ENCODE peak calls at places on chromosomes 2 and 18, in nine cellular contexts. Y, D, H, U, A, E, B, Z and T are unnamed samples.

GRCh38 chr2:20179755-20180594 is 45.0 kb downstream of the SDC1 start:
- DNase-seq in U (peak; percentile 93), Y (no peak), A (no peak), B (no peak), H (no peak), Z (no peak), D (no peak), E (no peak), T (peak; percentile 52)

GRCh38 chr18:8987250-8987649 is 115.2 kb upstream of the NDUFV2 start:
- DNase-seq in E (no peak), D (no peak), A (peak; percentile 75), Y (peak; percentile 74), H (no peak), Z (no peak), U (no peak), B (no peak), T (no peak)

GRCh38 chr18:43422483-43422882 is 145.2 kb upstream of the SYT4 start:
- DNase-seq in E (no peak), H (no peak), U (no peak), D (no peak), A (no peak), Z (no peak), Y (peak; percentile 3), B (peak; percentile 49), T (peak; percentile 5)

GRCh38 chr2:63581266-63581961 is 6.9 kb downstream of the WDPCP start:
- DNase-seq in D (no peak), E (no peak), Y (peak; percentile 73), U (no peak), B (peak; percentile 6), A (peak; percentile 70), H (no peak), Z (peak; percentile 27), T (no peak)

GRCh38 chr2:230900336-230900995 is 24.6 kb downstream of the GPR55 start:
- DNase-seq in B (peak; percentile 4), H (no peak), E (no peak), A (no peak), Z (no peak), U (peak; percentile 16), D (no peak), Y (no peak), T (no peak)

GRCh38 chr2:25445464-25445863 is 103.7 kb upstream of the DNMT3A start:
- DNase-seq in A (no peak), H (no peak), U (no peak), B (no peak), Z (no peak), D (no peak), Y (no peak), E (no peak), T (no peak)

GRCh38 chr2:127606594-127607398 is 39.2 kb upstream of the GPR17 start:
- DNase-seq in H (no peak), U (no peak), E (no peak), D (no peak), Y (no peak), B (no peak), A (no peak), Z (no peak), T (no peak)

GRCh38 chr18:60962629-60963028 is 370.6 kb upstream of the CDH20 start:
- DNase-seq in A (no peak), D (no peak), Z (no peak), U (no peak), E (no peak), B (no peak), Y (no peak), H (no peak), T (no peak)

GRCh38 chr18:79483971-79484491 is 88.3 kb downstream of the NFATC1 start:
- DNase-seq in Z (no peak), B (no peak), H (no peak), Y (no peak), A (no peak), E (no peak), U (peak; percentile 34), D (no peak), T (no peak)

GRCh38 chr2:136863874-136864273 is 98.5 kb downstream of the THSD7B start:
- DNase-seq in U (no peak), E (no peak), H (no peak), B (no peak), Y (no peak), D (no peak), A (no peak), Z (no peak), T (no peak)

GRCh38 chr2:189306441-189307006 is 127.0 kb upstream of the COL5A2 start:
- DNase-seq in A (no peak), E (no peak), D (no peak), B (no peak), U (no peak), Y (no peak), Z (no peak), H (no peak), T (no peak)

GRCh38 chr18:24959100-24959499 is 392.9 kb downstream of the ZNF521 start:
- DNase-seq in D (no peak), U (no peak), A (no peak), Z (peak; percentile 73), B (peak; percentile 3), E (no peak), H (no peak), Y (no peak), T (peak; percentile 8)

GRCh38 chr2:45851111-45851510 is 199.6 kb downstream of the PRKCE start:
- DNase-seq in H (no peak), A (no peak), Z (no peak), B (no peak), Y (no peak), D (no peak), E (no peak), U (no peak), T (no peak)

GRCh38 chr2:219082332-219082958 is 21.7 kb upstream of the IHH start:
- DNase-seq in H (no peak), Y (no peak), U (peak; percentile 61), D (no peak), B (no peak), E (no peak), Z (no peak), A (no peak), T (no peak)

GRCh38 chr18:29163596-29163995 is 986.7 kb upstream of the CDH2 start:
- DNase-seq in B (no peak), U (no peak), E (no peak), D (no peak), Z (no peak), Y (no peak), H (no peak), A (no peak), T (no peak)

GRCh38 chr2:45329045-45329677 is 281.9 kb downstream of the SRBD1 start:
- DNase-seq in D (no peak), Z (no peak), Y (peak; percentile 46), U (no peak), A (peak; percentile 25), B (peak; percentile 67), H (no peak), E (no peak), T (no peak)

GRCh38 chr2:130756041-130756720 is 841 bp downstream of the AMER3 start:
- DNase-seq in D (no peak), U (no peak), B (peak; percentile 19), A (no peak), Z (no peak), Y (peak; percentile 14), H (peak; percentile 69), E (no peak), T (peak; percentile 82)

GRCh38 chr2:42909966-42910365 is 117.6 kb upstream of the HAAO start:
- DNase-seq in H (no peak), E (no peak), D (no peak), B (no peak), U (no peak), Z (no peak), A (no peak), Y (no peak), T (no peak)

GRCh38 chr2:101435011-101435862 is 39.7 kb downstream of the RFX8 start:
- DNase-seq in Z (peak; percentile 36), D (no peak), B (no peak), H (no peak), Y (peak; percentile 77), A (peak; percentile 76), E (peak; percentile 38), U (no peak), T (peak; percentile 60)

GRCh38 chr2:239357954-239358754 is 42.7 kb downstream of the HDAC4 start:
- DNase-seq in E (no peak), U (no peak), H (no peak), Y (peak; percentile 48), Z (peak; percentile 18), A (peak; percentile 71), B (no peak), D (no peak), T (no peak)

GRCh38 chr2:233816771-233817170 is 37.6 kb downstream of the HJURP start:
- DNase-seq in Z (no peak), Y (no peak), D (no peak), E (no peak), U (peak; percentile 17), H (no peak), A (no peak), B (peak; percentile 52), T (no peak)

GRCh38 chr2:112465373-112465772 is 16.6 kb upstream of the TTL start:
- DNase-seq in Z (no peak), U (no peak), E (no peak), A (peak; percentile 32), Y (peak; percentile 23), B (no peak), H (no peak), D (no peak), T (no peak)
- TF ChIP-seq CTCF in Z (no peak), U (peak; percentile 10), E (no peak), A (peak; percentile 43), Y (peak; percentile 35), B (peak; percentile 24), H (peak; percentile 13), D (no peak), T (no peak)

GRCh38 chr2:88212251-88212790 is 42.2 kb downstream of the THNSL2 start:
- DNase-seq in A (peak; percentile 11), Y (no peak), H (no peak), E (no peak), B (no peak), U (no peak), D (no peak), Z (no peak), T (no peak)
- TF ChIP-seq CTCF in A (peak; percentile 61), Y (peak; percentile 57), H (peak; percentile 70), E (peak; percentile 66), B (peak; percentile 33), U (peak; percentile 31), D (peak; percentile 51), Z (no peak), T (peak; percentile 43)

GRCh38 chr2:133581027-133581760 is 12.9 kb upstream of the NCKAP5 start:
- DNase-seq in Z (no peak), H (no peak), B (no peak), U (no peak), A (peak; percentile 21), E (no peak), D (no peak), Y (peak; percentile 66), T (no peak)
- TF ChIP-seq CTCF in Z (no peak), H (no peak), B (no peak), U (no peak), A (no peak), E (no peak), D (no peak), Y (no peak), T (no peak)

DNA sequence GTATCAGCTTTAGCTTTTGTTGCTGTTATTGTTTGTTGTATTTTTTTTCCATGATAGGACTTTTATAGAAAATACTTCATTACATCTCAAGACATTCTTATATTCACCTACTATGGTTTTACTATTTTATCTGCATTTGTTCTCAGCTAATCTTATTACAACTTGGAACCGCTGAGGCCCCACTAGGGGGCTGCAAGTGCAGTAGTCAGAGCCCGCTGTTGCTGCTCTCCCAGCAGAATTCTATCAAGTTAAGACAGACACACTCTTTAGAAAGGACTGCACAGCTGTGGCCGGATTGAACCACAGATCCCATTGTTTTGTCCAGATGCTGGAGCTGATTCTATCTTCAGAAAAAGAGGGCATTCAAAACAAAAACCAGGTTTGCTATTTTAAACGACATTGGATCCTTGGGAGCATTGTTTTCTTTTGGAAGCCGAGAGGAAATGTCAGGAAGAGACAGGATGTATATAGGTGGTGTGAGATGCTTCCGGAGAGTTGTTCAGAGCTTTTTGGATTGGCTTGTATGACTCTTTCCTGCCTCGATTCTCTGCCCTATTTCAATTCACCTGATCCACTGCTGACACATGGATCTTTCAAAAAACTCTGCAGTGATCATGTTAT is 105.7 kb upstream of the GAREM1 start:
- DNase-seq in U (no peak), Z (no peak), Y (peak; percentile 20), B (peak; percentile 3), E (no peak), D (no peak), A (no peak), H (no peak), T (peak; percentile 37)
- TF ChIP-seq CTCF in U (peak; percentile 22), Z (no peak), Y (peak; percentile 17), B (peak; percentile 24), E (no peak), D (no peak), A (peak; percentile 31), H (peak; percentile 70), T (peak; percentile 46)